ENCODE peak calls at places on chromosomes 3 and 15, in ten cellular contexts. E, I, K, F, D, S, U, P, H and J are unnamed samples.

GRCh38 chr15:66862878-66863335 is 160.9 kb downstream of the SMAD6 start:
- DNase-seq in E (peak; percentile 5), I (peak; percentile 88), K (peak; percentile 62), F (peak; percentile 95), D (peak; percentile 65), S (peak; percentile 26), U (peak; percentile 87), P (peak; percentile 33), H (peak; percentile 85), J (peak; percentile 68)

GRCh38 chr3:62688050-62688449 is 187.2 kb downstream of the CADPS start:
- DNase-seq in E (no peak), I (no peak), K (no peak), F (no peak), D (no peak), S (no peak), U (no peak), P (no peak), H (no peak), J (no peak)

GRCh38 chr3:127456471-127457093 is 134.0 kb downstream of the TPRA1 start:
- DNase-seq in E (no peak), I (no peak), K (no peak), F (peak; percentile 62), D (no peak), S (no peak), U (peak; percentile 63), P (no peak), H (no peak), J (no peak)

GRCh38 chr15:25862087-25862468 is 1.0 kb downstream of the ATP10A start:
- DNase-seq in E (no peak), I (no peak), K (peak; percentile 17), F (no peak), D (no peak), S (no peak), U (peak; percentile 33), P (no peak), H (no peak), J (no peak)

GRCh38 chr15:75107905-75108838 is 84.8 kb downstream of the PPCDC start:
- DNase-seq in E (peak; percentile 53), I (no peak), K (peak; percentile 69), F (no peak), D (peak; percentile 64), S (no peak), U (peak; percentile 91), P (no peak), H (no peak), J (peak; percentile 76)

GRCh38 chr3:32109256-32109655 is 2.8 kb downstream of the GPD1L start:
- DNase-seq in E (no peak), I (no peak), K (no peak), F (no peak), D (peak; percentile 30), S (peak; percentile 86), U (peak; percentile 39), P (peak; percentile 84), H (peak; percentile 93), J (peak; percentile 74)

GRCh38 chr3:54573922-54574321 is 353.9 kb downstream of the LRTM1 start:
- DNase-seq in E (no peak), I (no peak), K (no peak), F (no peak), D (no peak), S (no peak), U (no peak), P (no peak), H (no peak), J (no peak)

GRCh38 chr3:10366681-10367101 is 45.8 kb upstream of the SEC13 start:
- DNase-seq in E (no peak), I (no peak), K (no peak), F (no peak), D (no peak), S (no peak), U (peak; percentile 100), P (no peak), H (no peak), J (peak; percentile 86)

GRCh38 chr3:58824285-58824684 is 157.7 kb upstream of the FAM3D start:
- DNase-seq in E (no peak), I (peak; percentile 70), K (no peak), F (peak; percentile 79), D (no peak), S (peak; percentile 22), U (peak; percentile 73), P (peak; percentile 29), H (no peak), J (peak; percentile 54)

GRCh38 chr15:44009056-44009455 is 182.3 kb downstream of the WDR76 start:
- DNase-seq in E (no peak), I (no peak), K (no peak), F (no peak), D (no peak), S (no peak), U (peak; percentile 82), P (no peak), H (no peak), J (no peak)

GRCh38 chr3:87397210-87397609 is 120.8 kb upstream of the POU1F1 start:
- DNase-seq in E (no peak), I (no peak), K (no peak), F (no peak), D (no peak), S (no peak), U (peak; percentile 0), P (no peak), H (no peak), J (no peak)

GRCh38 chr15:94234300-94234699 is 2.9 kb downstream of the MCTP2 start:
- DNase-seq in E (no peak), I (no peak), K (no peak), F (no peak), D (peak; percentile 16), S (no peak), U (no peak), P (no peak), H (no peak), J (no peak)

GRCh38 chr15:31081568-31082250 is 19.8 kb downstream of the TRPM1 start:
- DNase-seq in E (no peak), I (no peak), K (no peak), F (no peak), D (no peak), S (no peak), U (no peak), P (no peak), H (no peak), J (no peak)

GRCh38 chr3:16245613-16246012 is 19.1 kb downstream of the DPH3 start:
- DNase-seq in E (no peak), I (no peak), K (no peak), F (no peak), D (no peak), S (no peak), U (no peak), P (no peak), H (no peak), J (no peak)